ENCODE peak calls at places on chromosomes 2 and 18, in nine cellular contexts. Z, B, N, R, E, A, K, H and O are unnamed samples.

GRCh38 chr18:49757513-49758262 is 55.6 kb downstream of the ACAA2 start:
- DNase-seq in R (no peak), A (no peak), H (no peak), B (no peak), E (no peak), Z (peak; percentile 25), K (no peak), N (no peak), O (no peak)

GRCh38 chr2:102420290-102420689 is 2.7 kb upstream of the IL18RAP start:
- DNase-seq in N (no peak), Z (no peak), K (no peak), B (no peak), A (no peak), H (no peak), E (no peak), R (no peak), O (no peak)

GRCh38 chr2:95366514-95366913 is 36.0 kb upstream of the FAHD2A start:
- DNase-seq in N (no peak), E (no peak), K (no peak), H (no peak), R (no peak), A (peak; percentile 4), Z (no peak), B (peak; percentile 6), O (no peak)

GRCh38 chr18:4106407-4107033 is 348.6 kb downstream of the DLGAP1 start:
- DNase-seq in N (peak; percentile 43), Z (peak; percentile 69), R (peak; percentile 70), H (peak; percentile 32), B (peak; percentile 53), E (peak; percentile 55), K (peak; percentile 58), A (peak; percentile 87), O (peak; percentile 66)

GRCh38 chr2:47460766-47461165 is 57.8 kb downstream of the MSH2 start:
- DNase-seq in B (no peak), K (no peak), R (peak; percentile 24), Z (no peak), H (no peak), N (peak; percentile 66), A (no peak), E (no peak), O (no peak)

GRCh38 chr2:221494556-221494955 is 77.5 kb downstream of the EPHA4 start:
- DNase-seq in E (no peak), K (no peak), N (peak; percentile 18), Z (peak; percentile 8), R (no peak), H (peak; percentile 64), B (no peak), A (no peak), O (no peak)

GRCh38 chr2:101556033-101556459 is 81.1 kb upstream of the RFX8 start:
- DNase-seq in H (no peak), R (peak; percentile 4), B (no peak), K (no peak), E (no peak), A (no peak), N (no peak), Z (no peak), O (no peak)

GRCh38 chr2:17757321-17757720 is 3.4 kb downstream of the GEN1 start:
- DNase-seq in E (peak; percentile 39), H (peak; percentile 60), N (peak; percentile 67), A (no peak), R (no peak), Z (peak; percentile 59), B (no peak), K (no peak), O (no peak)

GRCh38 chr2:9165625-9166024 is 41.0 kb upstream of the ASAP2 start:
- DNase-seq in Z (peak; percentile 73), K (no peak), A (no peak), B (no peak), E (peak; percentile 23), H (peak; percentile 85), N (peak; percentile 50), R (no peak), O (no peak)